ENCODE peak calls at places on chromosomes 3 and 15, in five cellular contexts. One of them, this sample, is unnamed.

GRCh38 chr15:33201376-33202189 is 7.1 kb upstream of the FMN1 start:
- DNase-seq in AG04450: no peak
- DNase-seq in colonic mucosa: peak; percentile 45
- DNase-seq in heart left ventricle: peak; percentile 31
- DNase-seq in IMR-90: peak; percentile 20
- DNase-seq in this sample: peak; percentile 61

GRCh38 chr15:51752918-51753317 is 1.5 kb downstream of the TMOD2 start:
- DNase-seq in AG04450: no peak
- DNase-seq in colonic mucosa: no peak
- DNase-seq in heart left ventricle: no peak
- DNase-seq in IMR-90: no peak
- DNase-seq in this sample: no peak

GRCh38 chr3:46883252-46884185 is 6.0 kb downstream of the PTH1R start:
- DNase-seq in heart left ventricle: no peak
- DNase-seq in colonic mucosa: no peak
- DNase-seq in AG04450: no peak
- DNase-seq in IMR-90: no peak
- DNase-seq in this sample: no peak

GRCh38 chr15:88341653-88342052 is 85.1 kb upstream of the NTRK3 start:
- DNase-seq in heart left ventricle: no peak
- DNase-seq in colonic mucosa: no peak
- DNase-seq in AG04450: no peak
- DNase-seq in IMR-90: no peak
- DNase-seq in this sample: no peak

GRCh38 chr3:15206662-15207576 is 873 bp downstream of the CAPN7 start:
- DNase-seq in colonic mucosa: peak; percentile 47
- DNase-seq in IMR-90: peak; percentile 43
- DNase-seq in AG04450: no peak
- DNase-seq in heart left ventricle: peak; percentile 36
- DNase-seq in this sample: peak; percentile 40

GRCh38 chr15:63331456-63331855 is 50.2 kb downstream of the CA12 start:
- DNase-seq in heart left ventricle: no peak
- DNase-seq in IMR-90: peak; percentile 43
- DNase-seq in colonic mucosa: no peak
- DNase-seq in AG04450: no peak
- DNase-seq in this sample: no peak

GRCh38 chr3:47324278-47324865 is 41.6 kb downstream of the KLHL18 start:
- DNase-seq in colonic mucosa: peak; percentile 67
- DNase-seq in IMR-90: peak; percentile 88
- DNase-seq in AG04450: peak; percentile 50
- DNase-seq in heart left ventricle: peak; percentile 40
- DNase-seq in this sample: peak; percentile 65

GRCh38 chr15:74937226-74937601 is 659 bp downstream of the COX5A start:
- DNase-seq in AG04450: no peak
- DNase-seq in heart left ventricle: no peak
- DNase-seq in colonic mucosa: no peak
- DNase-seq in IMR-90: no peak
- DNase-seq in this sample: no peak

GRCh38 chr3:69562001-69562400 is 176.1 kb upstream of the FRMD4B start:
- DNase-seq in AG04450: no peak
- DNase-seq in IMR-90: no peak
- DNase-seq in colonic mucosa: no peak
- DNase-seq in heart left ventricle: no peak
- DNase-seq in this sample: no peak

GRCh38 chr3:156691920-156692319 is 17.5 kb downstream of the TIPARP start:
- DNase-seq in AG04450: peak; percentile 45
- DNase-seq in colonic mucosa: no peak
- DNase-seq in IMR-90: peak; percentile 89
- DNase-seq in heart left ventricle: no peak
- DNase-seq in this sample: no peak

GRCh38 chr3:112109313-112109712 is 23.1 kb downstream of the C3orf52 start:
- DNase-seq in IMR-90: no peak
- DNase-seq in AG04450: no peak
- DNase-seq in colonic mucosa: no peak
- DNase-seq in heart left ventricle: no peak
- DNase-seq in this sample: no peak

GRCh38 chr3:196712514-196713413 is 587 bp downstream of the PIGX start:
- DNase-seq in heart left ventricle: peak; percentile 72
- DNase-seq in AG04450: peak; percentile 10
- DNase-seq in colonic mucosa: peak; percentile 70
- DNase-seq in IMR-90: peak; percentile 57
- DNase-seq in this sample: peak; percentile 59

GRCh38 chr3:55180936-55181535 is 253.2 kb upstream of the LRTM1 start:
- DNase-seq in IMR-90: no peak
- DNase-seq in heart left ventricle: no peak
- DNase-seq in AG04450: no peak
- DNase-seq in colonic mucosa: peak; percentile 30
- DNase-seq in this sample: no peak

GRCh38 chr15:59166156-59166555 is 40.5 kb upstream of the LDHAL6B start:
- DNase-seq in AG04450: no peak
- DNase-seq in IMR-90: peak; percentile 27
- DNase-seq in colonic mucosa: no peak
- DNase-seq in heart left ventricle: no peak
- DNase-seq in this sample: no peak

GRCh38 chr15:77064539-77065308 is 6.2 kb downstream of the TSPAN3 start:
- DNase-seq in colonic mucosa: no peak
- DNase-seq in IMR-90: peak; percentile 65
- DNase-seq in AG04450: no peak
- DNase-seq in heart left ventricle: no peak
- DNase-seq in this sample: no peak

GRCh38 chr15:73370151-73370550 is 1.4 kb upstream of the HCN4 start:
- DNase-seq in IMR-90: no peak
- DNase-seq in heart left ventricle: no peak
- DNase-seq in colonic mucosa: no peak
- DNase-seq in AG04450: no peak
- DNase-seq in this sample: no peak

GRCh38 chr15:73374599-73374998 is 5.8 kb upstream of the HCN4 start:
- DNase-seq in heart left ventricle: peak; percentile 96
- DNase-seq in colonic mucosa: no peak
- DNase-seq in AG04450: no peak
- DNase-seq in IMR-90: no peak
- DNase-seq in this sample: no peak

GRCh38 chr15:73373221-73373620 is 4.5 kb upstream of the HCN4 start:
- DNase-seq in colonic mucosa: no peak
- DNase-seq in IMR-90: no peak
- DNase-seq in heart left ventricle: no peak
- DNase-seq in AG04450: no peak
- DNase-seq in this sample: no peak

GRCh38 chr15:73369073-73369694 is 426 bp upstream of the HCN4 start:
- DNase-seq in colonic mucosa: no peak
- DNase-seq in IMR-90: no peak
- DNase-seq in AG04450: no peak
- DNase-seq in heart left ventricle: no peak
- DNase-seq in this sample: no peak

DNA sequence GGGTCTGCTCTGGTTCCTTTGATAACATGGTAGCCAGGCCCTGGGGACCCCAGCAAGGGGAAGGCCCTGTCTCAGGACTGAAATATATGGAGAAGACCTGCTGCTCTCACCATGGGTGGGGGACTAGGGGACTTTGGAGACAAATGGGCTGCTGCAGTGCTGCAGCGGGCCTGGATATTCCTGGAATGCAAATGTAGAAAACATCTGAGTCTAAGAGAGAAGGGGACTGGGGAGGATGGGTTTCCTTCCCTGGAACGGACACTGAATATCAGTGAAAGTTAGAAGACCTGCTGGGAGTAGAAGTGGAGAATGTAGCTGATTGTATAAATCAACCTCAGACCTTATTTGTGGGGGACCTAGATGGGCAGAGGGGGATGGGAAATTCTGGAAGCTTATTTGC is 3.1 kb upstream of the HCN4 start:
- DNase-seq in colonic mucosa: no peak
- DNase-seq in heart left ventricle: no peak
- DNase-seq in AG04450: no peak
- DNase-seq in IMR-90: no peak
- DNase-seq in this sample: no peak
- H3K27me3 ChIP-seq in colonic mucosa: peaks cover 48% of the 10 kb centered on the region
- H3K27me3 ChIP-seq in heart left ventricle: peaks cover 15% of the 10 kb centered on the region
- H3K27me3 ChIP-seq in AG04450: peaks cover 35% of the 10 kb centered on the region
- H3K27me3 ChIP-seq in IMR-90: peaks cover 82% of the 10 kb centered on the region
- H3K27me3 ChIP-seq in this sample: peaks cover 17% of the 10 kb centered on the region

GRCh38 chr3:80663426-80663825 is 895.6 kb upstream of the ROBO1 start:
- DNase-seq in heart left ventricle: no peak
- DNase-seq in AG04450: no peak
- DNase-seq in IMR-90: no peak
- DNase-seq in colonic mucosa: no peak
- DNase-seq in this sample: no peak

GRCh38 chr3:80668100-80668499 is 900.3 kb upstream of the ROBO1 start:
- DNase-seq in AG04450: no peak
- DNase-seq in colonic mucosa: no peak
- DNase-seq in heart left ventricle: no peak
- DNase-seq in IMR-90: no peak
- DNase-seq in this sample: no peak

DNA sequence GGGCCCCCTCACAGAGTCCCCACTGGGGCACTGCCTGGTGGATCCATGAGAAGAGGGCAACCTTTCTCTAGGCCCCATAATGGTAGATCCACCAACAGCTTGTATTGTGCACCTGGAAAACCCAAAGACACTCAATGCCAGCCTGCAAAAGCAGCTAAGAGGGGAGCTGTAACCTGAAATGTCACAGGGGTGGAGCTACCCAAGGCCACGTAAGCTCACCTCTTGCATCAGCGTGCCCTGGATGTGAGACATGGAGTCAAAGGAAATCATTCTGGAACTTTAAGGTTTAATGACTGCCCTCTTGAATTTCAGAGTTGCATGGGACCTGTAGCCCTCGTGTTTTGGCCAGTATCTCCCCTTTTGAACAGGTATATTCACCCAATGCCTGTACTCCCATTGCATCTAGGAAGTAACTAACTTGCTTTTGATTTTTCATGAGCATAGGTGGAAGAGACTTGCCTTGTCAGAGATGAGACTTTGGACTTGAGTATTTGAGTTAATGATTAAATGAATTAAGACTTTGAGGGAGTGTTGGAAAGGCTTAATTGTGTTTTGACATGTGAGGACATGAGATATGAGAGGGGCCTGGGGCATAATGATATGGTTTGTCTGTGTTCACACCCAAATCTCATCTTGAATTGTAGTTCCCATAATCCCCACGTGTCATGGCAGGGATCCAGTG is 900.9 kb upstream of the ROBO1 start:
- DNase-seq in colonic mucosa: no peak
- DNase-seq in IMR-90: no peak
- DNase-seq in heart left ventricle: no peak
- DNase-seq in AG04450: no peak
- DNase-seq in this sample: no peak
- H3K4me3 ChIP-seq in colonic mucosa: no peak overlapping the region
- H3K4me3 ChIP-seq in IMR-90: no peak overlapping the region
- H3K4me3 ChIP-seq in heart left ventricle: no peak overlapping the region
- H3K4me3 ChIP-seq in AG04450: no peak overlapping the region
- H3K4me3 ChIP-seq in this sample: no peak overlapping the region

GRCh38 chr3:58490860-58491501 is 915 bp upstream of the KCTD6 start:
- DNase-seq in colonic mucosa: peak; percentile 38
- DNase-seq in AG04450: no peak
- DNase-seq in heart left ventricle: peak; percentile 39
- DNase-seq in IMR-90: no peak
- DNase-seq in this sample: no peak

GRCh38 chr3:58488962-58489361 is 2.9 kb upstream of the KCTD6 start:
- DNase-seq in IMR-90: no peak
- DNase-seq in colonic mucosa: no peak
- DNase-seq in heart left ventricle: no peak
- DNase-seq in AG04450: no peak
- DNase-seq in this sample: no peak

GRCh38 chr3:58492385-58492970 is 582 bp downstream of the KCTD6 start:
- DNase-seq in heart left ventricle: no peak
- DNase-seq in AG04450: no peak
- DNase-seq in colonic mucosa: peak; percentile 36
- DNase-seq in IMR-90: no peak
- DNase-seq in this sample: no peak

GRCh38 chr3:58494107-58494506 is 2.2 kb downstream of the KCTD6 start:
- DNase-seq in AG04450: no peak
- DNase-seq in heart left ventricle: no peak
- DNase-seq in IMR-90: no peak
- DNase-seq in colonic mucosa: no peak
- DNase-seq in this sample: no peak

DNA sequence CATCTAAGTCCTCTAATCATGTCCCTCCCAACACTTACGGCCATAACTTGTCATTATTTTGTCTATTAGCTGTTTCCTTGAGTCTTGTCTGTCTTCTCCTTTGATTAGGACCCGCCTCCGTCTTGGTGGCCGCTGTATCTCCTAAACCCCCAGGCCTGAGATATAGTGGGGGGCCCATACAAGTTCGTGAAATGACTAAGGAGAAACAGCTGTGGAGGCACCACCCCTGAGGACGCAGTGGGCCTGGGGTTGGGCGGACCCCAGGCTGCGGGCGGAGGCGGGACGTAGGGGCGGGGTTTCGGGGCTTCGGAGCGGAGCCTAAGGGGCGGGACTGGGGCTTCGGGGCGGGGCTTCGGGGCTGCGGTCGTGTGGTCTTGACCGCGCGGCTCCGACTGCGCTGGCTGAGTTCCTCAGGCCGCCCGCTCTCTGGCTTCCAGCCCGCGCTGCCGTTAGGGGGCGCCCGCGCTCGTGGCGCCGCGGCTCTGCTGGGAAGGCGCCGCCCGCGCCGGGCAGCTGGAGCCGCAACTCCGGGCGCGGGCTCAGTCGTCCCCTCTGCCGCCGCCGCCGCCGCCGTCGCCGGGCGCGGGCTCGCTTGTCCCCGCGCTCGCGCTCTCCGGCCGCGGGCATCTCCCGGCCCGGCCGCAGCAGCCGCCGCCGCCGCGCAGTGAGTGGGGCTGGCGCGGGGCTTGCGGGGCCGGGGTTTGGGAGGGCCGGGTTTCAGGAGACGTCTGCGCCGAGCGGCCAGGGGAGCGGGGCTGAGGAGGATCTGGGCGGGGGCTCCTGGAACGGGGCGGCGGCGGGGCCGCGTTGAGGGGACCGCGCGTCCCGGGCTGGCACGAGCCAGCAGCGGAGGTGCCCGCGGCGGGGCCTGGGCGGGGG is at the start of gene KCTD6:
- DNase-seq in colonic mucosa: peak; percentile 94
- DNase-seq in AG04450: peak; percentile 80
- DNase-seq in IMR-90: peak; percentile 92
- DNase-seq in heart left ventricle: peak; percentile 95
- DNase-seq in this sample: peak; percentile 91
- TF ChIP-seq CTCF in colonic mucosa: peak; percentile 28
- TF ChIP-seq CTCF in AG04450: peak; percentile 59
- TF ChIP-seq CTCF in IMR-90: peak; percentile 92
- TF ChIP-seq CTCF in heart left ventricle: peak; percentile 74
- TF ChIP-seq CTCF in this sample: peak; percentile 80

DNA sequence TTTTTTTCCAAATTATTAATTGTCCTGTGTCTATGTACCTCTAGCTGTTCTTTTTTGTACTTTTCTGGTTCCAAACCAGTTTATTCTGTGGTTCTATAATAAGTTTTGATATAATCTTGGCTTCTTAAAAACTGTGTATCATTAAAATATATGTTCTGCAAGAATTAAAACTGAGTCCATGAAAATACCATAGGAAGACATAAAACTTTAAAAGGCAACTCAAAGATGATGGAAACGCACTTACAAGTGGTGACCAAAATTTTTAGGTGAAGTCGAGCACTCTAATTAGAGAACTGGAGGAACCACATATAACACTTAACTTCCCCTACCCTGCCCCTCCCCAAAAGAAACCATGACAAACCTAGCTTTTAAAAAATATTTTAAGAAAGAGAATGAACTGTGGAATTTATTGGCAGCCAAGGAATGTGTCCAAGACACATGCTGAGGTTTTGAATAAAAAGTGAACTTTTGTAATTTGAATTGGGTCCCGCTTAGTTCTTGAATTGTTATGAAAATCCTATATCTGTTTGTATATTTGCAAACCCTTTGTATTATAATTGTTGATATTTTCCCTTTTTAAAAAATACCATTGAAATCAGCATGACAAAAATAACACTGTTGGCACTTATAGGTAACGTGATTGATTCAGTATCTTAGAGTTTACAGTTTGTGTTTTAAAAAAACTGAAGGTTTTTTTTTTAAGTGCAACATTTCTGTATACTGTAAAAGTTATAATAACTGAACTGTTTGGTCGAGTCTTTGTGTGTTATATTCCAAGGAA is 7.7 kb downstream of the NR2F2 start:
- DNase-seq in colonic mucosa: peak; percentile 14
- DNase-seq in IMR-90: no peak
- DNase-seq in heart left ventricle: no peak
- DNase-seq in AG04450: no peak
- DNase-seq in this sample: no peak
- H3K27me3 ChIP-seq in colonic mucosa: no peaks in the 10 kb centered on the region
- H3K27me3 ChIP-seq in IMR-90: no peaks in the 10 kb centered on the region
- H3K27me3 ChIP-seq in heart left ventricle: peaks cover under 1% of the 10 kb centered on the region
- H3K27me3 ChIP-seq in AG04450: no peaks in the 10 kb centered on the region
- H3K27me3 ChIP-seq in this sample: no peaks in the 10 kb centered on the region

This sample was measured in lung.